ENCODE peak calls at places on chromosomes 13 and 19, in nine cellular contexts. D, G, Q, X, B, I, S, K and P are unnamed samples.

GRCh38 chr19:46813570-46814358 is 25.4 kb upstream of the SLC1A5 start:
- DNase-seq in X (peak), G (no peak), S (no peak), B (no peak), Q (no peak), I (no peak), K (no peak), D (no peak), P (no peak)

GRCh38 chr19:45968626-45969025 is 5.0 kb downstream of the NOVA2 start:
- DNase-seq in D (no peak), I (no peak), K (no peak), B (no peak), X (no peak), G (no peak), Q (no peak), S (no peak), P (no peak)

GRCh38 chr19:21698215-21698614 is 69.2 kb downstream of the ZNF100 start:
- DNase-seq in K (no peak), B (peak), G (no peak), X (no peak), I (peak), D (no peak), S (no peak), Q (no peak), P (no peak)

GRCh38 chr19:9431475-9431874 is 3.9 kb downstream of the ZNF266 start:
- DNase-seq in K (no peak), I (no peak), D (peak), G (no peak), B (peak), S (no peak), Q (peak), X (no peak), P (no peak)

GRCh38 chr19:15284091-15284490 is 48.2 kb downstream of the BRD4 start:
- DNase-seq in I (no peak), B (no peak), S (no peak), G (no peak), X (no peak), D (no peak), Q (no peak), K (no peak), P (no peak)

GRCh38 chr19:36489920-36490415 is 607 bp upstream of the ZNF566 start:
- DNase-seq in X (peak), Q (peak), D (peak), S (no peak), I (peak), B (peak), K (peak), G (peak), P (no peak)

GRCh38 chr13:66048888-66049287 is 1181.2 kb downstream of the PCDH9 start:
- DNase-seq in D (no peak), B (no peak), S (no peak), G (no peak), X (no peak), I (no peak), K (no peak), Q (no peak), P (no peak)

GRCh38 chr19:19106061-19106551 is 32.2 kb downstream of the TMEM161A start:
- DNase-seq in Q (no peak), K (no peak), S (no peak), G (no peak), I (no peak), X (no peak), B (no peak), D (peak), P (no peak)

GRCh38 chr13:59823495-59823894 is 340.2 kb downstream of the DIAPH3 start:
- DNase-seq in I (peak), K (no peak), S (no peak), Q (no peak), B (no peak), X (no peak), G (no peak), D (no peak), P (no peak)

GRCh38 chr13:46062190-46062589 is 9.6 kb upstream of the ZC3H13 start:
- DNase-seq in X (no peak), Q (no peak), B (no peak), G (no peak), K (no peak), D (no peak), I (peak), S (no peak), P (no peak)

GRCh38 chr19:51690359-51691121 is 2.6 kb upstream of the SPACA6 start:
- DNase-seq in Q (peak), X (peak), S (no peak), K (no peak), G (no peak), B (no peak), I (no peak), D (no peak), P (peak)

GRCh38 chr19:13079542-13079986 is 23.1 kb downstream of the LYL1 start:
- DNase-seq in K (no peak), D (no peak), B (no peak), G (no peak), S (peak), X (no peak), I (no peak), Q (no peak), P (no peak)

GRCh38 chr19:51689751-51690358 is 3.3 kb upstream of the SPACA6 start:
- DNase-seq in I (no peak), S (no peak), G (no peak), Q (peak), D (peak), K (no peak), X (peak), B (no peak), P (no peak)

GRCh38 chr13:46617382-46617781 is 64.4 kb downstream of the LRCH1 start:
- DNase-seq in K (no peak), Q (no peak), B (no peak), S (no peak), X (no peak), G (no peak), D (no peak), I (no peak), P (no peak)

GRCh38 chr13:112781287-112781686 is 91.4 kb downstream of the ATP11A start:
- DNase-seq in Q (no peak), S (no peak), D (no peak), I (no peak), G (no peak), B (no peak), X (no peak), K (no peak), P (no peak)

GRCh38 chr13:63696055-63696454 is 2280.4 kb upstream of the PCDH20 start:
- DNase-seq in G (no peak), X (no peak), D (no peak), Q (no peak), S (peak), B (no peak), K (no peak), I (no peak), P (no peak)

GRCh38 chr13:92649140-92649813 is 577.3 kb upstream of the GPC6 start:
- DNase-seq in K (no peak), I (no peak), X (no peak), S (no peak), D (no peak), G (no peak), Q (no peak), B (no peak), P (no peak)

GRCh38 chr13:48909088-48909389 is 66.7 kb upstream of the FNDC3A start:
- DNase-seq in K (no peak), Q (no peak), B (no peak), D (no peak), X (no peak), I (no peak), G (no peak), S (no peak), P (no peak)

GRCh38 chr13:100075700-100076587 is 12.9 kb upstream of the PCCA start:
- DNase-seq in X (no peak), B (no peak), S (no peak), G (no peak), K (no peak), I (no peak), D (no peak), Q (no peak), P (no peak)

GRCh38 chr13:23750383-23751121 is 138.6 kb downstream of the MIPEP start:
- DNase-seq in D (no peak), S (no peak), I (no peak), G (no peak), B (no peak), X (no peak), Q (no peak), K (no peak), P (no peak)

GRCh38 chr13:110448230-110448629 is 113.3 kb downstream of the RAB20 start:
- DNase-seq in G (no peak), B (no peak), K (no peak), Q (no peak), I (peak), S (peak), X (no peak), D (no peak), P (no peak)

GRCh38 chr13:32045963-32046785 is 14.6 kb downstream of the FRY start:
- DNase-seq in B (peak), Q (no peak), X (no peak), G (peak), D (no peak), I (no peak), S (no peak), K (no peak), P (peak)

GRCh38 chr19:33292595-33293254 is 9.6 kb downstream of the CEBPA start:
- DNase-seq in S (no peak), B (no peak), Q (no peak), G (no peak), K (no peak), I (no peak), D (no peak), X (no peak), P (peak)

GRCh38 chr13:113046883-113047244 is 58.7 kb upstream of the F7 start:
- DNase-seq in B (no peak), Q (no peak), K (no peak), G (no peak), I (no peak), S (no peak), X (peak), D (no peak), P (no peak)

GRCh38 chr19:17220207-17220758 is 5.1 kb downstream of the USE1 start:
- DNase-seq in I (peak), D (no peak), S (no peak), G (no peak), Q (no peak), X (peak), K (no peak), B (no peak), P (no peak)

GRCh38 chr13:98035373-98035772 is 81.9 kb downstream of the IPO5 start:
- DNase-seq in I (no peak), Q (no peak), B (no peak), G (no peak), X (no peak), S (no peak), K (no peak), D (no peak), P (no peak)

GRCh38 chr19:44816301-44816700 is 7.4 kb downstream of the BCAM start:
- DNase-seq in S (no peak), G (no peak), I (no peak), K (no peak), D (no peak), Q (no peak), X (no peak), B (no peak), P (no peak)

GRCh38 chr13:24503376-24503690 is 9.2 kb downstream of the PARP4 start:
- DNase-seq in S (no peak), I (no peak), B (no peak), D (no peak), K (no peak), Q (no peak), X (no peak), G (no peak), P (no peak)

GRCh38 chr13:86882835-86883234 is 788.3 kb upstream of the SLITRK5 start:
- DNase-seq in K (no peak), G (no peak), S (no peak), X (no peak), B (peak), Q (no peak), D (no peak), I (no peak), P (no peak)

GRCh38 chr19:46896076-46896794 is 35.4 kb downstream of the ARHGAP35 start:
- DNase-seq in I (no peak), K (no peak), D (no peak), B (no peak), G (no peak), X (no peak), Q (no peak), S (no peak), P (no peak)

GRCh38 chr13:74661851-74662250 is 527.6 kb upstream of the KLF12 start:
- DNase-seq in Q (no peak), D (no peak), B (no peak), G (no peak), K (no peak), I (peak), S (peak), X (no peak), P (no peak)

GRCh38 chr19:2239771-2240770 is 3.4 kb downstream of the SF3A2 start:
- DNase-seq in Q (no peak), D (no peak), S (no peak), K (no peak), I (no peak), B (peak), G (no peak), X (no peak), P (no peak)

GRCh38 chr19:8109455-8109854 is 39.9 kb downstream of the FBN3 start:
- DNase-seq in S (no peak), X (peak), G (no peak), B (no peak), I (no peak), Q (no peak), D (no peak), K (no peak), P (no peak)

GRCh38 chr19:29809795-29810503 is 1.8 kb upstream of the CCNE1 start:
- DNase-seq in Q (no peak), G (no peak), I (no peak), S (no peak), B (no peak), K (no peak), X (no peak), D (no peak), P (no peak)

GRCh38 chr19:46376241-46377153 is 29.6 kb downstream of the PPP5C start:
- DNase-seq in B (no peak), K (no peak), I (no peak), X (peak), D (no peak), Q (no peak), G (no peak), S (no peak), P (no peak)

GRCh38 chr13:112887557-112887991 is 81.4 kb upstream of the MCF2L start:
- DNase-seq in S (no peak), X (peak), I (no peak), K (no peak), B (no peak), D (no peak), G (no peak), Q (no peak), P (no peak)